ENCODE peak calls at places on chromosomes 1 and 21, in five cellular contexts. One of them, this sample, is unnamed.

GRCh38 chr1:35857830-35858229 is 25.2 kb upstream of the AGO1 start:
- DNase-seq in ovary: no peak
- DNase-seq in lower lobe of right lung: no peak
- DNase-seq in stimulated activated CD8-positive, alpha-beta memory T cell treated with anti-CD3 and anti-CD28 coated beads, Interleukin-4, amount 100 ng/mL, for 24 hours: no peak
- DNase-seq in activated CD4-positive, alpha-beta T cell treated with anti-CD3 and anti-CD28 coated beads for 4 hours: no peak
- DNase-seq in this sample: no peak

GRCh38 chr21:38326899-38327298 is 70.1 kb downstream of the KCNJ15 start:
- DNase-seq in lower lobe of right lung: no peak
- DNase-seq in stimulated activated CD8-positive, alpha-beta memory T cell treated with anti-CD3 and anti-CD28 coated beads, Interleukin-4, amount 100 ng/mL, for 24 hours: no peak
- DNase-seq in ovary: no peak
- DNase-seq in activated CD4-positive, alpha-beta T cell treated with anti-CD3 and anti-CD28 coated beads for 4 hours: no peak
- DNase-seq in this sample: no peak

GRCh38 chr1:210910020-210910575 is 223.8 kb downstream of the KCNH1 start:
- DNase-seq in stimulated activated CD8-positive, alpha-beta memory T cell treated with anti-CD3 and anti-CD28 coated beads, Interleukin-4, amount 100 ng/mL, for 24 hours: no peak
- DNase-seq in lower lobe of right lung: no peak
- DNase-seq in ovary: no peak
- DNase-seq in activated CD4-positive, alpha-beta T cell treated with anti-CD3 and anti-CD28 coated beads for 4 hours: no peak
- DNase-seq in this sample: no peak

GRCh38 chr1:74368335-74368734 is 133.1 kb downstream of the TNNI3K start:
- DNase-seq in stimulated activated CD8-positive, alpha-beta memory T cell treated with anti-CD3 and anti-CD28 coated beads, Interleukin-4, amount 100 ng/mL, for 24 hours: no peak
- DNase-seq in lower lobe of right lung: no peak
- DNase-seq in ovary: no peak
- DNase-seq in activated CD4-positive, alpha-beta T cell treated with anti-CD3 and anti-CD28 coated beads for 4 hours: no peak
- DNase-seq in this sample: no peak

GRCh38 chr1:94118013-94118412 is 2.9 kb downstream of the ABCA4 start:
- DNase-seq in lower lobe of right lung: no peak
- DNase-seq in activated CD4-positive, alpha-beta T cell treated with anti-CD3 and anti-CD28 coated beads for 4 hours: no peak
- DNase-seq in stimulated activated CD8-positive, alpha-beta memory T cell treated with anti-CD3 and anti-CD28 coated beads, Interleukin-4, amount 100 ng/mL, for 24 hours: no peak
- DNase-seq in ovary: no peak
- DNase-seq in this sample: no peak

GRCh38 chr21:28827422-28827821 is 165.3 kb downstream of the LTN1 start:
- DNase-seq in activated CD4-positive, alpha-beta T cell treated with anti-CD3 and anti-CD28 coated beads for 4 hours: no peak
- DNase-seq in lower lobe of right lung: no peak
- DNase-seq in stimulated activated CD8-positive, alpha-beta memory T cell treated with anti-CD3 and anti-CD28 coated beads, Interleukin-4, amount 100 ng/mL, for 24 hours: no peak
- DNase-seq in ovary: no peak
- DNase-seq in this sample: no peak

GRCh38 chr1:49125746-49126145 is 349.1 kb upstream of the BEND5 start:
- DNase-seq in stimulated activated CD8-positive, alpha-beta memory T cell treated with anti-CD3 and anti-CD28 coated beads, Interleukin-4, amount 100 ng/mL, for 24 hours: no peak
- DNase-seq in activated CD4-positive, alpha-beta T cell treated with anti-CD3 and anti-CD28 coated beads for 4 hours: no peak
- DNase-seq in lower lobe of right lung: no peak
- DNase-seq in ovary: no peak
- DNase-seq in this sample: no peak

GRCh38 chr1:17539202-17539525 is 334 bp upstream of the ARHGEF10L start:
- DNase-seq in lower lobe of right lung: no peak
- DNase-seq in activated CD4-positive, alpha-beta T cell treated with anti-CD3 and anti-CD28 coated beads for 4 hours: no peak
- DNase-seq in ovary: peak
- DNase-seq in stimulated activated CD8-positive, alpha-beta memory T cell treated with anti-CD3 and anti-CD28 coated beads, Interleukin-4, amount 100 ng/mL, for 24 hours: no peak
- DNase-seq in this sample: no peak

GRCh38 chr1:238562376-238562775 is 671.7 kb upstream of the ZP4 start:
- DNase-seq in activated CD4-positive, alpha-beta T cell treated with anti-CD3 and anti-CD28 coated beads for 4 hours: no peak
- DNase-seq in lower lobe of right lung: no peak
- DNase-seq in stimulated activated CD8-positive, alpha-beta memory T cell treated with anti-CD3 and anti-CD28 coated beads, Interleukin-4, amount 100 ng/mL, for 24 hours: no peak
- DNase-seq in ovary: no peak
- DNase-seq in this sample: no peak

GRCh38 chr1:7783178-7783711 is 846 bp upstream of the PER3 start:
- DNase-seq in stimulated activated CD8-positive, alpha-beta memory T cell treated with anti-CD3 and anti-CD28 coated beads, Interleukin-4, amount 100 ng/mL, for 24 hours: peak
- DNase-seq in activated CD4-positive, alpha-beta T cell treated with anti-CD3 and anti-CD28 coated beads for 4 hours: no peak
- DNase-seq in lower lobe of right lung: peak
- DNase-seq in ovary: peak
- DNase-seq in this sample: peak

GRCh38 chr1:2466834-2467554 is 9.1 kb upstream of the PLCH2 start:
- DNase-seq in activated CD4-positive, alpha-beta T cell treated with anti-CD3 and anti-CD28 coated beads for 4 hours: peak
- DNase-seq in stimulated activated CD8-positive, alpha-beta memory T cell treated with anti-CD3 and anti-CD28 coated beads, Interleukin-4, amount 100 ng/mL, for 24 hours: no peak
- DNase-seq in ovary: no peak
- DNase-seq in lower lobe of right lung: no peak
- DNase-seq in this sample: no peak

GRCh38 chr21:19049567-19049966 is 646.0 kb upstream of the TMPRSS15 start:
- DNase-seq in activated CD4-positive, alpha-beta T cell treated with anti-CD3 and anti-CD28 coated beads for 4 hours: no peak
- DNase-seq in ovary: no peak
- DNase-seq in stimulated activated CD8-positive, alpha-beta memory T cell treated with anti-CD3 and anti-CD28 coated beads, Interleukin-4, amount 100 ng/mL, for 24 hours: no peak
- DNase-seq in lower lobe of right lung: no peak
- DNase-seq in this sample: no peak